ENCODE peak calls at places on chromosomes 16 and 17, in five cellular contexts. One of them, this sample, is unnamed.
A peak's percentile ranks its signal among the peaks of the same experiment; 100 is the strongest.

GRCh38 chr16:79329967-79330366 is 270.6 kb downstream of the MAF start:
- DNase-seq in lower leg skin: no peak
- DNase-seq in A549: no peak
- DNase-seq in tibial nerve: no peak
- DNase-seq in erythroblast: no peak
- DNase-seq in this sample: no peak

GRCh38 chr17:72790194-72790593 is 302.3 kb downstream of the SLC39A11 start:
- DNase-seq in erythroblast: no peak
- DNase-seq in A549: no peak
- DNase-seq in lower leg skin: no peak
- DNase-seq in tibial nerve: no peak
- DNase-seq in this sample: no peak

GRCh38 chr17:68468785-68469184 is 11.5 kb upstream of the WIPI1 start:
- DNase-seq in lower leg skin: no peak
- DNase-seq in erythroblast: no peak
- DNase-seq in A549: no peak
- DNase-seq in tibial nerve: no peak
- DNase-seq in this sample: no peak

GRCh38 chr16:4323071-4323844 is 7.4 kb downstream of the GLIS2 start:
- DNase-seq in tibial nerve: no peak
- DNase-seq in erythroblast: no peak
- DNase-seq in A549: no peak
- DNase-seq in lower leg skin: no peak
- DNase-seq in this sample: no peak

GRCh38 chr17:17723354-17724261 is 42.4 kb downstream of the RAI1 start:
- DNase-seq in lower leg skin: no peak
- DNase-seq in tibial nerve: no peak
- DNase-seq in erythroblast: peak; percentile 65
- DNase-seq in A549: no peak
- DNase-seq in this sample: no peak

GRCh38 chr17:81057079-81057730 is 22.3 kb downstream of the BAIAP2 start:
- DNase-seq in A549: peak; percentile 31
- DNase-seq in tibial nerve: peak; percentile 76
- DNase-seq in erythroblast: peak; percentile 82
- DNase-seq in lower leg skin: peak; percentile 91
- DNase-seq in this sample: peak; percentile 67

GRCh38 chr16:84541999-84542876 is 37.8 kb upstream of the MEAK7 start:
- DNase-seq in erythroblast: no peak
- DNase-seq in lower leg skin: no peak
- DNase-seq in tibial nerve: no peak
- DNase-seq in A549: no peak
- DNase-seq in this sample: no peak

GRCh38 chr16:4391635-4392381 is 20.2 kb downstream of the VASN start:
- DNase-seq in tibial nerve: no peak
- DNase-seq in lower leg skin: no peak
- DNase-seq in erythroblast: no peak
- DNase-seq in A549: no peak
- DNase-seq in this sample: no peak

GRCh38 chr17:31560836-31561235 is 169.4 kb downstream of the RAB11FIP4 start:
- DNase-seq in lower leg skin: no peak
- DNase-seq in tibial nerve: no peak
- DNase-seq in A549: no peak
- DNase-seq in erythroblast: no peak
- DNase-seq in this sample: no peak

GRCh38 chr17:82495844-82496528 is 23.5 kb upstream of the FOXK2 start:
- DNase-seq in lower leg skin: peak; percentile 70
- DNase-seq in tibial nerve: no peak
- DNase-seq in A549: no peak
- DNase-seq in erythroblast: no peak
- DNase-seq in this sample: no peak

DNA sequence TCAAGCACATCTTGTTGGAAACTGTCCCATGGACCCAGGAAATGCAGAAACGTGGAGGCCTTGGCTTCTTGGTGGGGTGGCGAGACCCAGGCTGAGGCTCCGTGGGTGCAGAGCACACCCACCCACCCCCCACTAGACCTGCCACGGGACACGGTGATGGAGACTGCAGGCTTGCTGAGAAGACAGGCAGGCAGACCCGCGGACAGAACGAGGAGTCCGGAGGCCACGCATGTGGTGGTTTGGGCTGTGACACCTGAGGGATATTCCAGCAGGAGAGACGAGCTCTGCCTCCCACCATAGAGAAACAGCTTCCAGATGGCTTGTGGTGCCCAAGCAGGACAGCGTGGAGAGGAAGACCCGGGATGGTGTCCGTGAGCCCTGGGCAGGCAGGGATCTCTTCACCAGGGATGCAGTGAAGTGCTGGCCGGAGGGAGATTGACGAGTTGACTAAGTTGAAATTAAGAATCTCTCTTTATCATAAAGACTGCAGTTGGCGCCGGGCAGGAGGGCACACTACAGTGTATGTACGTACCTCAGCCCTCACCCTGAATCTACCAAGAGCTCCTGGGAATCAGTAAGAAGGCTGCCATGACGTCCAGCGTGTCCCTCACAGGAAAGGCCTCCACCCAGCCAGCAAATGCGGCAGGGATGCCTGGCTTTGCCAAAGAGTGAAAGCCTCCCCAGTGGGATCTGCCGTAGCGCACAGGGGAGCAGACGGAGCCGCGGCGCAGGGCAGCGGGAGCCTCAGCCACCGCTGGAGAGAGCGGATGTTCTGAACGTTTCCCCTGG is 8.2 kb downstream of the UBE2I start:
- DNase-seq in tibial nerve: no peak
- DNase-seq in lower leg skin: no peak
- DNase-seq in erythroblast: no peak
- DNase-seq in A549: no peak
- DNase-seq in this sample: no peak
- TF ChIP-seq POLR2A in tibial nerve: no peak
- TF ChIP-seq POLR2A in lower leg skin: no peak
- TF ChIP-seq POLR2A in erythroblast: peak; percentile 11
- TF ChIP-seq POLR2A in A549: no peak
- TF ChIP-seq POLR2A in this sample: no peak

GRCh38 chr17:47310186-47310733 is 13.5 kb upstream of the EFCAB13 start:
- DNase-seq in tibial nerve: no peak
- DNase-seq in erythroblast: no peak
- DNase-seq in lower leg skin: no peak
- DNase-seq in A549: no peak
- DNase-seq in this sample: no peak
- TF ChIP-seq POLR2A in tibial nerve: no peak
- TF ChIP-seq POLR2A in erythroblast: no peak
- TF ChIP-seq POLR2A in lower leg skin: no peak
- TF ChIP-seq POLR2A in A549: no peak
- TF ChIP-seq POLR2A in this sample: no peak

DNA sequence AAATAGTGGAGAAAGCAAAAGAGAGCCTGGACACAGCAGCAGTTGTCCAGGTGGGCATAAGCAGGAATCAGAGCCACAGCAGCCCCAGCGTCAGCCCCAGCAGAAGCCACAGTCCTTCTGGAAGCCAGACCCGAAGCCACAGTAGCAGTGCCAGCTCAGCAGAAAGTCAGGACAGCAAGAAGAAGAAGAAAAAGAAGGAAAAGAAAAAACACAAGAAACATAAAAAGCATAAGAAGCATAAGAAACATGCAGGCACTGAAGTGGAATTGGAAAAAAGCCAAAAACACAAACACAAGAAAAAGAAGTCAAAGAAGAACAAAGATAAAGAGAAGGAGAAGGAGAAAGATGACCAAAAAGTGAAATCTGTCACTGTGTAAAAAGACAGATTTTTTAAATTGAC is 32.7 kb downstream of the RBBP6 start:
- DNase-seq in lower leg skin: no peak
- DNase-seq in A549: no peak
- DNase-seq in tibial nerve: no peak
- DNase-seq in erythroblast: no peak
- DNase-seq in this sample: no peak
- TF ChIP-seq POLR2A in lower leg skin: no peak
- TF ChIP-seq POLR2A in A549: no peak
- TF ChIP-seq POLR2A in tibial nerve: no peak
- TF ChIP-seq POLR2A in erythroblast: no peak
- TF ChIP-seq POLR2A in this sample: no peak

DNA sequence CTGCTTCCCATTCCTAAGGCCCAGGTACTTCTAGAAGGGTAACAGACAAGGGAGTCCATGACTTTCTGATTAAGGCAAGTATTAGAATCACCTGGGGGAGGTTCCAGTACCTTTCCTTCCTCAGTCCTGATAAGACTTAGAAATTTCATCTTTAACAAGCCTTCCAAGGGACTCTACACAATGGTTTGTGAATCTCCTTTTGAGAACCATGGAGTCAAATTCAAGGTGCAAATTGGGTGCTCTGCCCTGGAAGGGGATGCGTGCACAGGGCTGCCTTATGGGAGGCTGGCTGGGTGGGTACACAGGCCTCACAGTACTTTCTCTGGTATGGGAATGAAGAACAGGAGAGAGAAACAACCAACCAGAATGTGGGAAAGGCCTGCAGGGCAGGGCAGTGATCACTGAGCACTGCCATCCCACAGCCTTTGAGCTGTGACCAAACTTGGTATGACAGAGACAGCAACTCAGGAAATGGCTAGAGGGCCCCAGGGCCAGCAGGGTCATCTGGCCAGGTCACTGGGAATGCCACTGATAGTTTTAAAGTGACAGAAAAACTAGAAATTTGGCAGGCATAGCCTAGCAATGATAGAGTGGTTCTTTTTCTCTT is 3.6 kb upstream of the TMIGD1 start:
- DNase-seq in erythroblast: no peak
- DNase-seq in A549: no peak
- DNase-seq in lower leg skin: no peak
- DNase-seq in tibial nerve: no peak
- DNase-seq in this sample: no peak
- TF ChIP-seq POLR2A in erythroblast: no peak
- TF ChIP-seq POLR2A in A549: no peak
- TF ChIP-seq POLR2A in lower leg skin: no peak
- TF ChIP-seq POLR2A in tibial nerve: no peak
- TF ChIP-seq POLR2A in this sample: no peak

DNA sequence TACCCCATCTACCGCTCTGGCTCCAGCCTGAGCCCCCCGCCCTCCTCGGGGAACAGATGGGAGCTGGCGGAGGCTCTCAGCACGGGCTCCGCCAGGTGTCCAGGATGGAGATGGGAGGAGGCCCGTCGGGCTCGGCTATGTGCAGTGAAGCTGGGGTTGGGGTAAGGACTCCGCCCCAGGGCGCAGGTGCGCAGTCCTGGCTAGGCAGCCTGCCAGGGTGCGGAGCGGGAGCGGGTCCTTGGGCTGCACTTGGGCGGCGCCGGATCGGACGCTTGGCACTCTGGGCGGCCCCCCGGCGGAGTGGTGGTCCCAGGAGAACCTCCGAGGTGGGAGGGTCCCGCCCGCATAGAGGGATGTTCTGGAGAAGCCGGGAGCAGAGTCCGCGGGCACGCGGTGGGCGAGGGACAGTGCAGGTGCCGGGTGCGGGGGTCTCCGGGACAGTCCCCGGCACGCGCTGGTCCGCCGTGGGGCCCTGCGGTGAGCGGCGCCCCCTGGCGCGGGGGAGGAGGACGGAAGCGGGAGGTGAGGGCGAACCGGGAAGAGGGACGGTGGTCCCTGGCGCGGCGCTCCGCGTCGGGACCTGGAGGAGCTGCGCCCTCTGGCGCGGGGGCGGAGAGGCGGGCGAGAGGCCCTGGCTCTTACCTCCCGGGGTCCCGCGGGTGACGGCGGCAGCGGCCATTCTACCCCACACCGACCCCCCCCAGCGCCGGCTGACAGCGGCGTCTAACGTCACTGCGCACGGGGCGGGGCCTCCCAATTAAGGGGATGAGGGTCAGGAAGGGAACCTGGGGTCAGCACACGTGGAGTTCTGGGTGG is at the start of gene CAMTA2:
- DNase-seq in tibial nerve: peak; percentile 89
- DNase-seq in lower leg skin: peak; percentile 88
- DNase-seq in erythroblast: peak; percentile 89
- DNase-seq in A549: peak; percentile 87
- DNase-seq in this sample: peak; percentile 84
- TF ChIP-seq POLR2A in tibial nerve: peak; percentile 56
- TF ChIP-seq POLR2A in lower leg skin: no peak
- TF ChIP-seq POLR2A in erythroblast: peak; percentile 77
- TF ChIP-seq POLR2A in A549: peak; percentile 54
- TF ChIP-seq POLR2A in this sample: peak; percentile 39